ENCODE peak calls at places on chromosome 15, in nine cellular contexts. F is tibial nerve, V is lower leg skin, H is choroid plexus epithelial cell, O is HFF-Myc, I is fibroblast of mammary gland, X is AG10803, T is AG09309, Q is AG04450. P is an unnamed sample.

GRCh38 chr15:35505152-35505551 is 40.8 kb downstream of the DPH6 start:
- DNase-seq in T (no peak), O (no peak), V (no peak), I (no peak), F (no peak), H (peak; percentile 54), X (peak; percentile 37), Q (no peak), P (no peak)

GRCh38 chr15:22846073-22846472 is 7.6 kb downstream of the NIPA2 start:
- DNase-seq in O (no peak), Q (no peak), T (no peak), H (no peak), X (no peak), F (no peak), I (no peak), V (no peak), P (no peak)

GRCh38 chr15:74870496-74871213 is 2.5 kb downstream of the SCAMP2 start:
- DNase-seq in O (no peak), H (peak; percentile 29), X (peak; percentile 22), Q (no peak), V (no peak), F (no peak), T (no peak), I (no peak), P (no peak)

GRCh38 chr15:73802336-73803105 is 49.4 kb upstream of the INSYN1 start:
- DNase-seq in X (peak; percentile 29), H (no peak), T (no peak), V (no peak), F (no peak), Q (no peak), I (no peak), O (no peak), P (no peak)

GRCh38 chr15:57133127-57133968 is 214.9 kb downstream of the TCF12 start:
- DNase-seq in X (peak; percentile 59), H (no peak), T (no peak), Q (no peak), V (no peak), F (no peak), I (peak; percentile 23), O (peak; percentile 60), P (no peak)

GRCh38 chr15:59622289-59622688 is 10.7 kb downstream of the GCNT3 start:
- DNase-seq in X (no peak), O (peak; percentile 15), Q (no peak), V (no peak), T (no peak), H (peak; percentile 70), F (no peak), I (peak; percentile 63), P (peak; percentile 46)

GRCh38 chr15:63357061-63357460 is 24.6 kb downstream of the CA12 start:
- DNase-seq in X (no peak), T (no peak), Q (no peak), I (no peak), V (no peak), F (no peak), O (no peak), H (no peak), P (no peak)

GRCh38 chr15:53716909-53717878 is 42.3 kb downstream of the WDR72 start:
- DNase-seq in Q (no peak), X (no peak), I (peak; percentile 4), O (no peak), V (no peak), T (no peak), H (peak; percentile 7), F (no peak), P (no peak)

GRCh38 chr15:68223171-68223570 is 6.4 kb downstream of the CLN6 start:
- DNase-seq in Q (no peak), I (no peak), T (no peak), F (no peak), O (no peak), H (no peak), V (no peak), X (no peak), P (no peak)

GRCh38 chr15:55587321-55588069 is 650 bp downstream of the PYGO1 start:
- DNase-seq in V (no peak), Q (no peak), H (peak; percentile 51), I (peak; percentile 49), T (no peak), X (peak; percentile 36), F (no peak), O (no peak), P (no peak)

GRCh38 chr15:68436680-68437079 is 4.7 kb upstream of the ITGA11 start:
- DNase-seq in H (no peak), X (no peak), Q (no peak), I (no peak), O (no peak), F (no peak), V (no peak), T (no peak), P (no peak)

GRCh38 chr15:25709437-25710159 is 153.5 kb downstream of the ATP10A start:
- DNase-seq in V (no peak), H (no peak), F (no peak), O (no peak), T (no peak), I (no peak), X (no peak), Q (no peak), P (no peak)

GRCh38 chr15:43854801-43855200 is 28.0 kb downstream of the WDR76 start:
- DNase-seq in Q (no peak), V (no peak), I (peak; percentile 50), F (no peak), T (no peak), O (no peak), H (peak; percentile 37), X (peak; percentile 37), P (no peak)

GRCh38 chr15:28896944-28897343 is 11.2 kb downstream of the APBA2 start:
- DNase-seq in T (peak; percentile 76), I (peak; percentile 82), H (peak; percentile 95), O (peak; percentile 79), F (no peak), X (peak; percentile 64), Q (peak; percentile 67), V (no peak), P (no peak)

GRCh38 chr15:80849308-80849707 is 70.1 kb downstream of the CEMIP start:
- DNase-seq in Q (peak; percentile 66), T (peak; percentile 54), F (no peak), V (peak; percentile 23), I (peak; percentile 94), H (peak; percentile 87), X (peak; percentile 89), O (peak; percentile 33), P (no peak)

GRCh38 chr15:87871738-87872315 is 384.7 kb downstream of the NTRK3 start:
- DNase-seq in T (no peak), Q (no peak), H (no peak), V (no peak), O (no peak), F (no peak), X (peak; percentile 75), I (peak; percentile 14), P (no peak)

GRCh38 chr15:74406992-74407705 is 26.6 kb downstream of the SEMA7A start:
- DNase-seq in Q (peak; percentile 74), X (peak; percentile 95), F (no peak), V (no peak), O (no peak), H (peak; percentile 79), T (peak; percentile 79), I (peak; percentile 94), P (no peak)

GRCh38 chr15:42591238-42591936 is 16.0 kb downstream of the STARD9 start:
- DNase-seq in X (peak; percentile 80), F (no peak), Q (no peak), T (no peak), H (peak; percentile 71), I (peak; percentile 52), O (no peak), V (no peak), P (no peak)

GRCh38 chr15:70585707-70586034 is 177.7 kb downstream of the UACA start:
- DNase-seq in H (no peak), T (no peak), O (no peak), X (no peak), Q (no peak), F (no peak), V (no peak), I (no peak), P (no peak)

GRCh38 chr15:70586241-70586640 is 177.1 kb downstream of the UACA start:
- DNase-seq in I (no peak), O (no peak), F (no peak), H (no peak), Q (no peak), T (no peak), X (no peak), V (no peak), P (no peak)

GRCh38 chr15:70584441-70584837 is 178.9 kb downstream of the UACA start:
- DNase-seq in V (no peak), X (no peak), Q (no peak), F (no peak), O (no peak), I (no peak), H (no peak), T (no peak), P (no peak)

GRCh38 chr15:70582143-70582945 is 181.0 kb downstream of the UACA start:
- DNase-seq in X (peak; percentile 62), I (peak; percentile 71), V (no peak), O (no peak), F (no peak), Q (peak; percentile 51), H (peak; percentile 79), T (no peak), P (no peak)

GRCh38 chr15:70584838-70585706 is 178.3 kb downstream of the UACA start:
- DNase-seq in H (peak; percentile 43), T (no peak), Q (no peak), X (peak; percentile 24), O (no peak), V (no peak), I (no peak), F (no peak), P (no peak)
- TF ChIP-seq CTCF in H (peak; percentile 47), T (peak; percentile 19), Q (peak; percentile 58), X (peak; percentile 3), O (peak; percentile 63), V (no peak), I (no peak), F (peak; percentile 45), P (peak; percentile 27)

GRCh38 chr15:84839714-84840113 is 22.6 kb downstream of the ALPK3 start:
- DNase-seq in Q (no peak), F (no peak), V (no peak), I (no peak), O (no peak), H (no peak), T (no peak), X (no peak), P (no peak)
- H3K4me3 ChIP-seq in Q (no peak overlapping the region), F (no peak overlapping the region), V (no peak overlapping the region), I (no peak overlapping the region), O (no peak overlapping the region), H (no peak overlapping the region), T (no peak overlapping the region), X (no peak overlapping the region), P (no peak overlapping the region)

GRCh38 chr15:66879511-66879910 is 177.5 kb downstream of the SMAD6 start:
- DNase-seq in F (no peak), O (no peak), I (no peak), X (no peak), V (no peak), H (no peak), Q (no peak), T (no peak), P (no peak)
- TF ChIP-seq CTCF in F (no peak), O (no peak), I (no peak), X (no peak), V (no peak), H (no peak), Q (no peak), T (no peak), P (no peak)

DNA sequence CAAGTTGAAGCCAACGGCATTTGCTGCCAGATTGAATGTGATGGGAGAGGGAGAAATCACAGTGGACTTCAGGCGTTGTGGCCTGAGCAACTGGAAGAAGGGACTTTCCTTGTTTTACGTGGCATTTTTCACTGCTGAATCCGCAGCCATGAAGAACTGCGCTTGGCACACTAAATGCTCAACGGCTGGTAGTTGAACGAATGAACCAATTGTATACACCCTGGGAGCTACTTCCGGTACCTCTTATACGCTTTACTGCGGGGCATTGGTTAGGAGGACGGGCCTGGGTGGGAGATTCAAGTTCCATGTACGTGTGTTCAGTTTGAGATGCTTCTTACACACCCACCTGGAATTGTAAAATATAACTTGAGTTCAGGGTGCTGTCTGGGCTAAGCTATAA is 5.2 kb downstream of the SYNM start:
- DNase-seq in F (no peak), I (no peak), T (no peak), H (no peak), V (no peak), X (no peak), O (no peak), Q (no peak), P (no peak)
- H3K4me3 ChIP-seq in F (no peak overlapping the region), I (no peak overlapping the region), T (no peak overlapping the region), H (no peak overlapping the region), V (no peak overlapping the region), X (no peak overlapping the region), O (no peak overlapping the region), Q (no peak overlapping the region), P (no peak overlapping the region)

P was measured in GM12864.